ENCODE peak calls at places on chromosomes 11 and 22, in six cellular contexts. P is ascending aorta; R is spleen; C is CD8-positive, alpha-beta memory T cell; K is Peyer's patch; H is cardiac muscle cell. A is an unnamed sample.
A peak's percentile ranks its signal among the peaks of the same experiment; 100 is the strongest.

GRCh38 chr11:58965246-58965985 is 26.1 kb downstream of the GLYATL1 start:
- DNase-seq in C (no peak), K (no peak), R (no peak), P (no peak), H (no peak), A (no peak)

GRCh38 chr11:32826113-32826512 is 3.6 kb upstream of the PRRG4 start:
- DNase-seq in P (no peak), C (no peak), H (no peak), K (no peak), R (no peak), A (no peak)

GRCh38 chr11:58788355-58789023 is 56.0 kb downstream of the GLYATL2 start:
- DNase-seq in H (peak; percentile 62), K (no peak), C (peak; percentile 16), P (no peak), R (no peak), A (no peak)

GRCh38 chr11:99370557-99371200 is 349.9 kb downstream of the CNTN5 start:
- DNase-seq in P (no peak), C (no peak), K (no peak), R (no peak), H (peak; percentile 65), A (no peak)

GRCh38 chr11:2515401-2516275 is 70.8 kb downstream of the KCNQ1 start:
- DNase-seq in H (no peak), K (no peak), R (peak; percentile 51), P (peak; percentile 50), C (no peak), A (no peak)

GRCh38 chr11:116472661-116473060 is 300.1 kb downstream of the BUD13 start:
- DNase-seq in P (no peak), H (no peak), C (no peak), R (no peak), K (no peak), A (no peak)

GRCh38 chr22:41681616-41682015 is 7.1 kb downstream of the SNU13 start:
- DNase-seq in C (no peak), K (no peak), R (peak; percentile 60), H (no peak), P (no peak), A (no peak)

GRCh38 chr11:40130427-40130826 is 1329.0 kb downstream of the LRRC4C start:
- DNase-seq in K (no peak), P (no peak), H (peak; percentile 11), R (no peak), C (no peak), A (no peak)

GRCh38 chr11:957201-957920 is 31.7 kb downstream of the AP2A2 start:
- DNase-seq in R (no peak), P (no peak), C (no peak), K (no peak), H (no peak), A (no peak)

GRCh38 chr11:83151274-83151977 is 5.5 kb upstream of the PCF11 start:
- DNase-seq in K (no peak), P (no peak), R (no peak), C (no peak), H (no peak), A (no peak)

GRCh38 chr22:31212783-31213626 is 907 bp downstream of the LIMK2 start:
- DNase-seq in K (no peak), H (no peak), R (peak; percentile 80), C (no peak), P (no peak), A (no peak)
- H3K27ac ChIP-seq in K (peak overlapping the region; percentile 84), H (no peak overlapping the region), R (peak overlapping the region; percentile 87), C (peak overlapping the region; percentile 69), P (peak overlapping the region; percentile 62), A (peak overlapping the region; percentile 57)

DNA sequence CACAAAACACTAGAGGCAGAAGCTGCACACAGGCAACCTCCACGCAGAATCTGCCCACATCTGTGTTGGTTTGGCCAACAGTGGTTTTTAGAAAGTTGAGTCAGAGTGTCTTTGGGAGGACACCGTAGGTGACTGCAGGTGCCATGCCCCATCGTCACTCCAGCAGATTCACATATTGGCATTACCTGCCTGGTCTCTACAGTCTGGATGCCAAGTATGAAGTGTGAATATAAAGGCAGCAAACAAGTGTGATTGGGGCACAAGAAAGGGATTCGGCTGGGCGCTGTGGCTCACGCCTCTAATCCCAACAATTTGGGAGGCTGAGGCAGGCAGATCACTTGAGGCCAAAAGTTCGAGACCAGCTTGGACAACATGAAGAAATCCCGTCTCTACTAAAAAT is 11.0 kb upstream of the FXYD2 start:
- DNase-seq in K (no peak), C (no peak), H (no peak), P (no peak), R (no peak), A (no peak)
- H3K27ac ChIP-seq in K (no peak overlapping the region), C (no peak overlapping the region), H (no peak overlapping the region), P (no peak overlapping the region), R (no peak overlapping the region), A (no peak overlapping the region)

GRCh38 chr22:49284389-49284788 is 543.3 kb downstream of the BRD1 start:
- DNase-seq in C (no peak), H (no peak), R (peak; percentile 16), K (no peak), P (no peak), A (no peak)

GRCh38 chr22:49282596-49282995 is 545.1 kb downstream of the BRD1 start:
- DNase-seq in K (no peak), H (no peak), R (no peak), C (no peak), P (no peak), A (no peak)

GRCh38 chr22:49284931-49285330 is 542.7 kb downstream of the BRD1 start:
- DNase-seq in H (no peak), C (no peak), K (no peak), P (no peak), R (no peak), A (peak; percentile 18)

GRCh38 chr22:49278357-49278756 is 549.3 kb downstream of the BRD1 start:
- DNase-seq in C (no peak), H (no peak), R (no peak), P (no peak), K (no peak), A (no peak)

GRCh38 chr22:49281467-49282340 is 546.0 kb downstream of the BRD1 start:
- DNase-seq in H (no peak), P (no peak), K (no peak), C (no peak), R (peak; percentile 8), A (no peak)
- H3K27ac ChIP-seq in H (no peak overlapping the region), P (no peak overlapping the region), K (no peak overlapping the region), C (no peak overlapping the region), R (no peak overlapping the region), A (no peak overlapping the region)

DNA sequence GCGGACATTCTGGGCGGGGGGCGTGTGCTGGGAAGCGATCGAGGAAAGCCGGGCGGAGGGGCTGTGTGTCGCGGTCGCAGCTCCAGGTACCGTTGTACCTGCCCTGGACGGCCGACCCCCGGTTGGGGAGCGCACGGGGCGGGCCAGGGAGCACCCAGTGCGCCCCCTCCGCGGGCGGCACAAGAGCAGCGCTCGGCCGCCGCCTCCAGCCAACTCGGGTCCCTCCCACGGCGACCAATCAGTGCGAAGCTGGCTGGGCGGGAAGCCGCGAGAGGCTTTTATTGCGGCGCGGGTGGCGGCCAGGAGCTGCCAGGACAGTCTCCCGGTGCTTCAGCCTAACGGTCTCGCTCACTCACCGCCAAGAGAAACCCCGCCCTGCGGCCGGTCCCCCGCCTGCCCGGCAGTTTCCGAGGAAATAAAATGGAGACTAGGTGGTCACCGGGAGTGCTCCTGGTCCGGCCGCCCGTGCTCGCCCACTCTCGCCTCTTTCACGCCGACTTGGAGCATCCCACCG is 1.7 kb downstream of the NCAM1 start:
- DNase-seq in P (peak; percentile 70), H (peak; percentile 85), K (no peak), R (peak; percentile 78), C (no peak), A (no peak)
- H3K27ac ChIP-seq in P (peak overlapping the region; percentile 12), H (no peak overlapping the region), K (peak overlapping the region; percentile 17), R (no peak overlapping the region), C (no peak overlapping the region), A (no peak overlapping the region)

DNA sequence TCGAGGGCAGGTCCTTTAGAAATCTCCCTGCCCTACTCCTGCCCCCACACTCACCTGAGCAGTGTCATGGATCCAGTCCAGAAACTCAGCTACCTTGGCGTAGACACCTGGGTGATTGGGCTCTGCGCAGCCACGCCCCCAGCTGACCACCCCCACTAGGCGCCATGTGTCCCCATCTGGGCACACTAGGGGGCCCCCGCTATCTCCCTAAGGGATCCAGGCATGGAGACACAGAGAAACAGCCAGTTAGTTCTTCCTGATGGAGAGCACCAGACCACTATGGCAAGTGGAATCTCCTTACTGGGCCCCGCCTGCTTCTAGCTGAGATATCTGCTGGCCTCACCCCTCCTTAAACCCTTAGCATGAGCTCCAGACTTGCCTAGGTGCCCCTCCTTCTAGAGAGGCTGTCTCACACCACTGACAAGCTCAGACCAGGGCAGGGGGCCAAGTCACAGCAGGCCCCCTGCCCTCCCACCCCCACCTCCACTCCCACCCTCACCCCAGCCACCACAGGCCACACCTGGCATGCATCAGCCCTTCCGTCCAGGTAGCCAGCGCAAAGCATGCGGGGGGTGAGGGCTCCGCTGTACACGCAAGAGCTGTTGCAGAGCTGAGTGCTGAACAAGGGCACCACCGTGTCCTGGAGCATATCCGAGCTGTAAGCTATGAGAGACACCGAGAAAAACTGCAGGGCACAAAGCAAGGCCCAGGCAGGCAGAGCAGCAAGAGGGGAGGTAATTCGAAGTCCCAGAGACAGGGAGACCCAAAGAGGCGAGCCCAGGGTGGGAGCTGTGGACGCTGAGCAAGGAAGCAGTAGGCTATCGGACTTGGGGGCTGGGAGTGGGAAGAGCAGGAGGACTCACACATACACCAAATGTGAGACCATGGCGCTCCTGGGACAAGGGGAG is 16.1 kb downstream of the TMPRSS5 start:
- DNase-seq in R (no peak), K (no peak), H (no peak), C (no peak), P (no peak), A (no peak)
- H3K27ac ChIP-seq in R (no peak overlapping the region), K (no peak overlapping the region), H (no peak overlapping the region), C (peak overlapping the region; percentile 31), P (no peak overlapping the region), A (peak overlapping the region; percentile 56)

GRCh38 chr11:74980627-74981026 is 8.1 kb upstream of the NEU3 start:
- DNase-seq in H (no peak), C (no peak), R (no peak), K (no peak), P (no peak), A (no peak)

GRCh38 chr11:74984730-74985129 is 4.0 kb upstream of the NEU3 start:
- DNase-seq in K (no peak), C (no peak), H (no peak), R (no peak), P (no peak), A (no peak)

GRCh38 chr11:74978041-74978440 is 10.7 kb upstream of the NEU3 start:
- DNase-seq in P (no peak), H (no peak), R (no peak), C (no peak), K (no peak), A (no peak)

GRCh38 chr11:74984070-74984469 is 4.7 kb upstream of the NEU3 start:
- DNase-seq in R (no peak), H (no peak), P (no peak), K (no peak), C (no peak), A (no peak)

GRCh38 chr11:74981888-74982287 is 6.8 kb upstream of the NEU3 start:
- DNase-seq in K (no peak), P (no peak), H (no peak), R (no peak), C (no peak), A (no peak)
- H3K27ac ChIP-seq in K (no peak overlapping the region), P (no peak overlapping the region), H (no peak overlapping the region), R (no peak overlapping the region), C (no peak overlapping the region), A (no peak overlapping the region)

DNA sequence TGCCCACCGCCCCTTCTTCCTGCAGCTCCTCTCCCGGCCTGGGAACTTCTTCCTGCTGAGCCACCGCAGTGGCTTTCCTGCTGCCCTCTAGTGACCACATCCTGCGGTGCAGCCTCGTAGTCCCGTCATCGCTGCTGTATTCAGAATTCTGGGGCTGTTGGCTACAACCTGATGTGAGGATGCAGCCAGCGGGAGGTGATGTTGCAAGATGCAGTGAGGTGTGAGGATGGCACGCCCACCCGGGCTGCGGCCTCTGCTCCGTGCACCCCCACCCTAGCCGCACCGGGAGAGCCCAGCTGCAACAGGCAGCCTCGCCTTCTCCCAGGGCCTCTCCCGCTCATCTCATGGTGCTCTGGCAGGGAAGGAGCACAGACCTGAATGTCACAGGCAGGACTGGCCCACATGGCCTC is 10.1 kb downstream of the CHST1 start:
- DNase-seq in K (peak; percentile 31), C (peak; percentile 20), P (peak; percentile 84), R (peak; percentile 88), H (peak; percentile 87), A (peak; percentile 52)
- H3K27ac ChIP-seq in K (no peak overlapping the region), C (no peak overlapping the region), P (no peak overlapping the region), R (no peak overlapping the region), H (no peak overlapping the region), A (no peak overlapping the region)